ENCODE peak calls at places on chromosome 11, in four cellular contexts. One of them, this sample, is unnamed.

GRCh38 chr11:118211006-118211405 is 13.8 kb downstream of the JAML start:
- DNase-seq in mucosa of descending colon: no peak
- DNase-seq in glutamatergic neuron: no peak
- DNase-seq in A673: peak; percentile 18
- DNase-seq in this sample: no peak

GRCh38 chr11:17164361-17165246 is 43.2 kb downstream of the PIK3C2A start:
- DNase-seq in mucosa of descending colon: peak; percentile 17
- DNase-seq in glutamatergic neuron: no peak
- DNase-seq in A673: no peak
- DNase-seq in this sample: no peak

GRCh38 chr11:35478411-35479139 is 46.8 kb downstream of the PAMR1 start:
- DNase-seq in mucosa of descending colon: peak; percentile 32
- DNase-seq in glutamatergic neuron: no peak
- DNase-seq in A673: peak; percentile 24
- DNase-seq in this sample: no peak

GRCh38 chr11:82775736-82776346 is 42.2 kb upstream of the FAM181B start:
- DNase-seq in mucosa of descending colon: peak; percentile 50
- DNase-seq in glutamatergic neuron: peak; percentile 39
- DNase-seq in A673: peak; percentile 89
- DNase-seq in this sample: peak; percentile 71

GRCh38 chr11:127943763-127944162 is 643.6 kb downstream of the ETS1 start:
- DNase-seq in mucosa of descending colon: no peak
- DNase-seq in glutamatergic neuron: no peak
- DNase-seq in A673: no peak
- DNase-seq in this sample: no peak

GRCh38 chr11:10322830-10323792 is 18.2 kb downstream of the ADM start:
- DNase-seq in mucosa of descending colon: peak; percentile 71
- DNase-seq in glutamatergic neuron: no peak
- DNase-seq in A673: peak; percentile 84
- DNase-seq in this sample: peak; percentile 10

GRCh38 chr11:95924414-95924760 is 480 bp upstream of the MTMR2 start:
- DNase-seq in mucosa of descending colon: no peak
- DNase-seq in glutamatergic neuron: no peak
- DNase-seq in A673: peak; percentile 53
- DNase-seq in this sample: peak; percentile 9

GRCh38 chr11:2825886-2826678 is 59.5 kb downstream of the CDKN1C start:
- DNase-seq in mucosa of descending colon: peak; percentile 37
- DNase-seq in glutamatergic neuron: peak; percentile 8
- DNase-seq in A673: peak; percentile 26
- DNase-seq in this sample: no peak

GRCh38 chr11:945986-946385 is 20.3 kb downstream of the AP2A2 start:
- DNase-seq in mucosa of descending colon: no peak
- DNase-seq in glutamatergic neuron: no peak
- DNase-seq in A673: peak; percentile 23
- DNase-seq in this sample: no peak

GRCh38 chr11:81476345-81476744 is 1257.3 kb downstream of the FAM181B start:
- DNase-seq in mucosa of descending colon: no peak
- DNase-seq in glutamatergic neuron: no peak
- DNase-seq in A673: no peak
- DNase-seq in this sample: no peak

GRCh38 chr11:35897019-35897418 is 46.8 kb upstream of the LDLRAD3 start:
- DNase-seq in mucosa of descending colon: no peak
- DNase-seq in glutamatergic neuron: no peak
- DNase-seq in A673: no peak
- DNase-seq in this sample: no peak

GRCh38 chr11:11476499-11476898 is 123.4 kb upstream of the CSNK2A3 start:
- DNase-seq in mucosa of descending colon: no peak
- DNase-seq in glutamatergic neuron: no peak
- DNase-seq in A673: no peak
- DNase-seq in this sample: no peak

GRCh38 chr11:132007184-132007583 is 636.8 kb downstream of the NTM start:
- DNase-seq in mucosa of descending colon: no peak
- DNase-seq in glutamatergic neuron: no peak
- DNase-seq in A673: no peak
- DNase-seq in this sample: no peak

GRCh38 chr11:1053121-1053901 is 16.8 kb upstream of the MUC6 start:
- DNase-seq in mucosa of descending colon: peak; percentile 59
- DNase-seq in glutamatergic neuron: peak; percentile 21
- DNase-seq in A673: peak; percentile 44
- DNase-seq in this sample: no peak

GRCh38 chr11:123195182-123196059 is at the start of gene CLMP:
- DNase-seq in mucosa of descending colon: peak; percentile 42
- DNase-seq in glutamatergic neuron: peak; percentile 62
- DNase-seq in A673: peak; percentile 77
- DNase-seq in this sample: peak; percentile 28

GRCh38 chr11:74069146-74070046 is 60.5 kb upstream of the UCP3 start:
- DNase-seq in mucosa of descending colon: peak; percentile 8
- DNase-seq in glutamatergic neuron: no peak
- DNase-seq in A673: no peak
- DNase-seq in this sample: no peak

GRCh38 chr11:14942735-14943134 is 29.4 kb downstream of the CALCA start:
- DNase-seq in mucosa of descending colon: no peak
- DNase-seq in glutamatergic neuron: no peak
- DNase-seq in A673: no peak
- DNase-seq in this sample: no peak

DNA sequence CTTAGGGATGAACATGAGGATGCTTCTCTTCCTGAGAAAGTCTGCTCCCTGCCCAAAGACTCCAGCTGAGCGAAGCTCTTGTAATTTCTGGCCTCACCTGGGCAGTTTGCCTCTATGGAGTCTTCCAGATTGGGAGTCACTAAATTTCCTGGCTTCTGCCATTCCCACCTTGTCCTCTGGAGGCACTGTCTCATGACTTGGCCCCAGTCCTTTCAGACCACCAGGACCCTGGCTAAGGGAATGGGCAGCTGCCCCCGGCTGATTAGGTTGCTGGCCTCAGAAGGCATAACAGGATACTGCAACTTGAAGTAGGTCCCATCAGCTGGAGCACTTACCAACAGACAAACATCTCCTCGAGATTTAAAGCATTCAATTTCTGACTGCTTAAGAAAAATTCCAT is 128.1 kb upstream of the SPON1 start:
- DNase-seq in mucosa of descending colon: no peak
- DNase-seq in glutamatergic neuron: peak; percentile 47
- DNase-seq in A673: peak; percentile 2
- DNase-seq in this sample: peak; percentile 58
- TF ChIP-seq CTCF in mucosa of descending colon: no peak
- TF ChIP-seq CTCF in glutamatergic neuron: peak; percentile 72
- TF ChIP-seq CTCF in A673: peak; percentile 55
- TF ChIP-seq CTCF in this sample: peak; percentile 72

GRCh38 chr11:27373856-27374602 is 11.0 kb upstream of the CCDC34 start:
- DNase-seq in mucosa of descending colon: no peak
- DNase-seq in glutamatergic neuron: no peak
- DNase-seq in A673: no peak
- DNase-seq in this sample: no peak

GRCh38 chr11:27371490-27371889 is 8.5 kb upstream of the CCDC34 start:
- DNase-seq in mucosa of descending colon: no peak
- DNase-seq in glutamatergic neuron: no peak
- DNase-seq in A673: no peak
- DNase-seq in this sample: no peak

GRCh38 chr11:27375370-27375769 is 12.4 kb upstream of the CCDC34 start:
- DNase-seq in mucosa of descending colon: no peak
- DNase-seq in glutamatergic neuron: no peak
- DNase-seq in A673: no peak
- DNase-seq in this sample: no peak

GRCh38 chr11:27372159-27372558 is 9.1 kb upstream of the CCDC34 start:
- DNase-seq in mucosa of descending colon: no peak
- DNase-seq in glutamatergic neuron: no peak
- DNase-seq in A673: no peak
- DNase-seq in this sample: no peak

DNA sequence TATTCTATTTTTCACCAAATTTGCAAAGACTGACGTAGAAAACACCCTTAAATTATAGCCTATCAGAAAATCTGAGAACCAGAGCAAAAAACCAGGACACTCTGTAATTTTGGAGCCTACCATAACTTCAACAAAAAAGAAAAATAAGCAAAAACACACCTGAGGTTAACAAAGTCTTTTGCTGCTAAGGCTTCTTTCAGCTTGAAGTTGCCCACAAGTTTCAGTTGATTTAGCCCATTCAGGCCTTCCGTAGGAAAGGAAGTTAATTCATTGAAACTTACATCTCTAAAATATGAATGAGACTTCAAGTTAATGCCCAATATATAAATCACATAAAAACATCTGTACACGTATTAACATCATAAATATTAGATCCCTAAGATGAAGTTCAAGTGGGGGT is 10.4 kb upstream of the CCDC34 start:
- DNase-seq in mucosa of descending colon: no peak
- DNase-seq in glutamatergic neuron: no peak
- DNase-seq in A673: no peak
- DNase-seq in this sample: no peak
- TF ChIP-seq CTCF in mucosa of descending colon: no peak
- TF ChIP-seq CTCF in glutamatergic neuron: no peak
- TF ChIP-seq CTCF in A673: no peak
- TF ChIP-seq CTCF in this sample: no peak

GRCh38 chr11:66867425-66868040 is 10.7 kb downstream of the LRFN4 start:
- DNase-seq in mucosa of descending colon: no peak
- DNase-seq in glutamatergic neuron: peak; percentile 39
- DNase-seq in A673: no peak
- DNase-seq in this sample: no peak
- TF ChIP-seq CTCF in mucosa of descending colon: no peak
- TF ChIP-seq CTCF in glutamatergic neuron: no peak
- TF ChIP-seq CTCF in A673: no peak
- TF ChIP-seq CTCF in this sample: no peak

DNA sequence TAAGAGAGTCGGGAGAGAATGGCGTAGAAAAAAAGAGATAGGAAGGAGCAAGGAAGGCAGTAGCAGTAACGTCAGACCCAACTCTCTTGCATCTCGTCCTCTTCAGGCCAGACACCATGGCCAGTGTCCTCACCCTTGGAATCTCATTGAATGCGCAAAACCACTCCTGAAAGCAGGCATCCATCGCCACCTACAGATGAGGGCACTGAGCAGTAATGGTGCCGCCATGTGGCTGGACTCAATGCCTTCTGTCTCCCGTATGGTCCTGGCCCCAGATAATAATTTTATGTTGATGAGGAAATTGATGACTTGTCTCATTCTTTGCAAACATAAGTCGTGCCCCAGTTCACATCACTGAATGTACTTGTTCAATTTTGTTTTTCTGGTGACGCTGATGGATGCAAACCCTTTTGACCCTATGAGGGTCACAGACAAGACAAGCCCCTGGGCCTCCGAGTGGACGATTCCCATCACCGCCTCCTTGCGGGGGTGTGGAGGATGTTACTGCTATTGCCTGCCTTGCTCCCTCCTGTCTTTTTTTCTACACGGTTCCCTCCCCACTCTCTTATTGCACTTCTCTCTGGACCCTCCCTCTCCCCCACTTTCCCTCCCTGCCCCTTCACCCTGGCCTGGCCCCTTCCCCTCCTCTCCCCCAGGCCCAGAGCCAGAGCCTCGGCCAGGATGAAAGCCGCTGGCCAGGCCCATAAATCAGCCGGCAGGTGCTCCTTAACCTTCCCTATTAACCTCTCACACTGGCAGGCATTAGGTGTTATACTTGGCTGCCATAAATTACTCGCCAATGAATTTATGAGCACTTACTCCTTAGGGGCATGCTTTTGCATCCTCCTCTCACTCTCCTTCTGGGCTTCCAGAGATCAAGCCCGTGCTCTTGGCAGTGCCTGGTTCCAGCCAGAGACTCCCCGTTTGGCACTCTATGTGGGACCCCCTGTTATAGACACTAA is 18.1 kb upstream of the ALX4 start:
- DNase-seq in mucosa of descending colon: no peak
- DNase-seq in glutamatergic neuron: no peak
- DNase-seq in A673: no peak
- DNase-seq in this sample: no peak
- TF ChIP-seq CTCF in mucosa of descending colon: no peak
- TF ChIP-seq CTCF in glutamatergic neuron: no peak
- TF ChIP-seq CTCF in A673: peak; percentile 43
- TF ChIP-seq CTCF in this sample: no peak

GRCh38 chr11:32610926-32611325 is 27.3 kb downstream of the EIF3M start:
- DNase-seq in mucosa of descending colon: no peak
- DNase-seq in glutamatergic neuron: no peak
- DNase-seq in A673: no peak
- DNase-seq in this sample: no peak

GRCh38 chr11:32616903-32617302 is 33.3 kb downstream of the EIF3M start:
- DNase-seq in mucosa of descending colon: no peak
- DNase-seq in glutamatergic neuron: no peak
- DNase-seq in A673: no peak
- DNase-seq in this sample: no peak

GRCh38 chr11:32613500-32614151 is 30.0 kb downstream of the EIF3M start:
- DNase-seq in mucosa of descending colon: no peak
- DNase-seq in glutamatergic neuron: no peak
- DNase-seq in A673: no peak
- DNase-seq in this sample: no peak

GRCh38 chr11:32615422-32615821 is 31.8 kb downstream of the EIF3M start:
- DNase-seq in mucosa of descending colon: no peak
- DNase-seq in glutamatergic neuron: no peak
- DNase-seq in A673: peak; percentile 37
- DNase-seq in this sample: no peak
- TF ChIP-seq CTCF in mucosa of descending colon: no peak
- TF ChIP-seq CTCF in glutamatergic neuron: no peak
- TF ChIP-seq CTCF in A673: peak; percentile 61
- TF ChIP-seq CTCF in this sample: no peak

GRCh38 chr11:75577198-75577597 is 15.1 kb downstream of the SERPINH1 start:
- DNase-seq in mucosa of descending colon: peak; percentile 80
- DNase-seq in glutamatergic neuron: peak; percentile 69
- DNase-seq in A673: peak; percentile 58
- DNase-seq in this sample: peak; percentile 50

GRCh38 chr11:75576017-75576416 is 14.0 kb downstream of the SERPINH1 start:
- DNase-seq in mucosa of descending colon: no peak
- DNase-seq in glutamatergic neuron: no peak
- DNase-seq in A673: no peak
- DNase-seq in this sample: no peak

GRCh38 chr11:75572744-75573143 is 10.7 kb downstream of the SERPINH1 start:
- DNase-seq in mucosa of descending colon: no peak
- DNase-seq in glutamatergic neuron: no peak
- DNase-seq in A673: no peak
- DNase-seq in this sample: no peak

GRCh38 chr11:75576445-75577049 is 14.5 kb downstream of the SERPINH1 start:
- DNase-seq in mucosa of descending colon: peak; percentile 55
- DNase-seq in glutamatergic neuron: no peak
- DNase-seq in A673: no peak
- DNase-seq in this sample: peak; percentile 38

DNA sequence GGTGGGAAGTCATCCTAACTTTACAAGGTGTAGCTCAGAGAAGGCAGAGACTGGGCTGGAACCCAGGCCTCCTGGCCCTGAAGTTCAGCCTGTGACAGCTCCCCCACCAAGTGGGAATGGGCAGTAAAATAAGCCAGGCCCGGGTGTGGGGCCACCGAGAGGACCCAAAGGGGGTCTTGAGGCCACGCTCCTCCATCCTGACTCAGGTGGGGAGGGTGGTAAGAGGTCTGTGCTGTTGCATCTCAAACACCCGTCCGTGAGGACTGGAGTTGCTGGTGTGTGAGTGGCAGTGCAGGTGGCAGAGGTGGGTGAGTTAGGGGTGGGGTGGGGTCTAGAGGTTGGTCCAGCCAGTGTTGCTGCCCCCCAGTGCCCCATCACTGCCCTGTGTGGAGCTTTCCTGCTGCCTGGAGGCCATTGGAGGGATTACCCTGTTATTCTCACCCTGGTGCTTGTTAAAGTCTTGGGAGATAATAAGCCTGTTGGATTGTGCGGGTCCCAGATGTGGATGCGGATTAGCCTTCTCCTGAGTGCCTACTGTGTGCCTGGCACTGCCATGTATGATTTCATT is 12.7 kb downstream of the SERPINH1 start:
- DNase-seq in mucosa of descending colon: no peak
- DNase-seq in glutamatergic neuron: no peak
- DNase-seq in A673: no peak
- DNase-seq in this sample: no peak
- TF ChIP-seq CTCF in mucosa of descending colon: no peak
- TF ChIP-seq CTCF in glutamatergic neuron: no peak
- TF ChIP-seq CTCF in A673: peak; percentile 25
- TF ChIP-seq CTCF in this sample: no peak

This sample was measured in endothelial cell.